ENCODE peak calls at places on chromosomes 4 and X, in eight cellular contexts. F is WERI-Rb-1, X is B cell, Y is kidney, N is suprapubic skin, H is HFF-Myc, Z is fibroblast of pulmonary artery, W is brain microvascular endothelial cell. I is an unnamed sample.

GRCh38 chrX:13287816-13288215 is 32.0 kb downstream of the ATXN3L start:
- DNase-seq in F (no peak), X (no peak), Y (no peak), N (no peak), H (no peak), Z (peak; percentile 56), W (peak; percentile 41), I (no peak)

GRCh38 chr4:133711817-133712216 is 489.8 kb downstream of the PABPC4L start:
- DNase-seq in F (no peak), X (no peak), Y (no peak), N (no peak), H (no peak), Z (peak; percentile 66), W (peak; percentile 2), I (no peak)

GRCh38 chr4:172202480-172203076 is 389.4 kb downstream of the GALNTL6 start:
- DNase-seq in F (peak; percentile 36), X (no peak), Y (no peak), N (no peak), H (peak; percentile 12), Z (peak; percentile 46), W (peak; percentile 25), I (no peak)

GRCh38 chr4:87010192-87010591 is 75.4 kb downstream of the AFF1 start:
- DNase-seq in F (no peak), X (no peak), Y (no peak), N (no peak), H (no peak), Z (no peak), W (no peak), I (no peak)

GRCh38 chrX:106951230-106951629 is 31.0 kb downstream of the CLDN2 start:
- DNase-seq in F (no peak), X (no peak), Y (no peak), N (no peak), H (no peak), Z (no peak), W (no peak), I (no peak)

GRCh38 chrX:3231766-3232165 is 114.7 kb downstream of the MXRA5 start:
- DNase-seq in F (no peak), X (no peak), Y (no peak), N (no peak), H (no peak), Z (no peak), W (peak; percentile 2), I (no peak)

GRCh38 chrX:71366674-71367256 is 608 bp downstream of the TAF1 start:
- DNase-seq in F (peak; percentile 25), X (no peak), Y (no peak), N (no peak), H (no peak), Z (peak; percentile 25), W (peak; percentile 17), I (peak; percentile 49)

GRCh38 chr4:123856689-123857545 is 460.3 kb downstream of the SPRY1 start:
- DNase-seq in F (peak; percentile 47), X (no peak), Y (peak; percentile 62), N (no peak), H (no peak), Z (peak; percentile 73), W (peak; percentile 34), I (peak; percentile 57)

GRCh38 chr4:24729041-24729730 is 66.2 kb upstream of the SOD3 start:
- DNase-seq in F (no peak), X (no peak), Y (no peak), N (no peak), H (no peak), Z (no peak), W (no peak), I (no peak)

GRCh38 chr4:125389713-125390112 is 75.0 kb downstream of the FAT4 start:
- DNase-seq in F (no peak), X (no peak), Y (no peak), N (no peak), H (peak; percentile 71), Z (peak; percentile 94), W (peak; percentile 83), I (no peak)

GRCh38 chr4:14726441-14727405 is 275.6 kb upstream of the CPEB2 start:
- DNase-seq in F (no peak), X (no peak), Y (no peak), N (no peak), H (no peak), Z (peak; percentile 40), W (peak; percentile 75), I (no peak)

GRCh38 chr4:116323606-116324005 is 761.8 kb downstream of the TRAM1L1 start:
- DNase-seq in F (no peak), X (no peak), Y (peak; percentile 34), N (no peak), H (no peak), Z (no peak), W (no peak), I (no peak)

GRCh38 chr4:94561249-94562024 is 109.7 kb downstream of the PDLIM5 start:
- DNase-seq in F (no peak), X (no peak), Y (no peak), N (no peak), H (no peak), Z (peak; percentile 69), W (peak; percentile 63), I (no peak)

GRCh38 chr4:153729901-153730300 is 29.9 kb downstream of the RNF175 start:
- DNase-seq in F (no peak), X (no peak), Y (no peak), N (no peak), H (no peak), Z (no peak), W (no peak), I (no peak)

GRCh38 chr4:6775746-6776145 is 6.8 kb upstream of the KIAA0232 start:
- DNase-seq in F (no peak), X (no peak), Y (no peak), N (no peak), H (no peak), Z (no peak), W (no peak), I (no peak)

GRCh38 chr4:101066586-101066985 is 280.7 kb downstream of the PPP3CA start:
- DNase-seq in F (peak; percentile 20), X (no peak), Y (no peak), N (no peak), H (no peak), Z (no peak), W (no peak), I (no peak)

GRCh38 chrX:418927-419729 is 32.4 kb upstream of the PPP2R3B start:
- DNase-seq in F (no peak), X (no peak), Y (peak; percentile 68), N (no peak), H (no peak), Z (no peak), W (no peak), I (no peak)

GRCh38 chr4:185359767-185360446 is 35.8 kb downstream of the LRP2BP start:
- DNase-seq in F (no peak), X (no peak), Y (no peak), N (no peak), H (no peak), Z (peak; percentile 50), W (peak; percentile 88), I (no peak)

GRCh38 chrX:149718757-149719156 is 6.9 kb downstream of the MAGEA11 start:
- DNase-seq in F (no peak), X (no peak), Y (no peak), N (no peak), H (no peak), Z (no peak), W (no peak), I (no peak)

GRCh38 chr4:139301821-139302611 is at the start of gene NDUFC1:
- DNase-seq in F (peak; percentile 73), X (peak; percentile 72), Y (peak; percentile 84), N (peak; percentile 79), H (no peak), Z (peak; percentile 53), W (peak; percentile 27), I (peak; percentile 69)

GRCh38 chr4:52912608-52913007 is 50.5 kb downstream of the RASL11B start:
- DNase-seq in F (no peak), X (no peak), Y (no peak), N (no peak), H (no peak), Z (peak; percentile 38), W (peak; percentile 37), I (no peak)

DNA sequence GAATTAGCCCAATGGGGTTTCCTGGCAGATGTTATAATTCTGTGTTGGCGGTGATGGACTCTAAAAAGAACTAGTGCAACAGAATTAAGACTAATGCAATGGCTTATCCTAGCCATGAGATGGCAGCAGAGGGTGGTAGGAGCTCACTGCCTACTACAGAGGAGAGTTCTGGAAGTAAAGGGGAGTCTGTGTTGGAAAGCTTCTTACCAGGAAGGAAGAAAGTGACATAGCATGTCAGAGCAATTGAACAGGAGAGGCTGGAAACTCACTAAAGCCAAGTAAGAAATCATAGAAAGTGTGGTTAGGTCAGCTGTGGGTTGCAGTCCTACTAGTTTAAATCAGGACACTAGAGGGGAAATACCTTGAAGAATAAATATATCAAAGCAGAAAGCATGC is 6.3 kb upstream of the TRPC5OS start:
- DNase-seq in F (peak; percentile 62), X (no peak), Y (no peak), N (no peak), H (no peak), Z (peak; percentile 61), W (peak; percentile 27), I (no peak)
- TF ChIP-seq CTCF in F (peak; percentile 75), X (peak; percentile 56), Y (peak; percentile 54), N (no peak), H (peak; percentile 51), Z (peak; percentile 70), W (peak; percentile 70), I (peak; percentile 47)

GRCh38 chrX:136166221-136166855 is 19.0 kb downstream of the FHL1 start:
- DNase-seq in F (no peak), X (no peak), Y (no peak), N (no peak), H (no peak), Z (peak; percentile 58), W (no peak), I (no peak)
- TF ChIP-seq CTCF in F (peak; percentile 35), X (no peak), Y (peak; percentile 32), N (no peak), H (peak; percentile 30), Z (peak; percentile 47), W (peak; percentile 59), I (peak; percentile 40)

GRCh38 chrX:19225906-19226305 is 103.6 kb upstream of the ADGRG2 start:
- DNase-seq in F (no peak), X (no peak), Y (no peak), N (no peak), H (no peak), Z (peak; percentile 0), W (no peak), I (no peak)
- TF ChIP-seq CTCF in F (peak; percentile 40), X (no peak), Y (no peak), N (no peak), H (no peak), Z (no peak), W (peak; percentile 27), I (no peak)

GRCh38 chr4:23366207-23366906 is 523.5 kb downstream of the PPARGC1A start:
- DNase-seq in F (no peak), X (no peak), Y (no peak), N (no peak), H (no peak), Z (no peak), W (no peak), I (no peak)

GRCh38 chr4:23369331-23369730 is 520.5 kb downstream of the PPARGC1A start:
- DNase-seq in F (peak; percentile 35), X (no peak), Y (no peak), N (no peak), H (no peak), Z (no peak), W (no peak), I (no peak)

GRCh38 chr4:23365086-23365485 is 524.8 kb downstream of the PPARGC1A start:
- DNase-seq in F (no peak), X (no peak), Y (no peak), N (no peak), H (no peak), Z (no peak), W (no peak), I (no peak)

GRCh38 chr4:23364167-23364566 is 525.7 kb downstream of the PPARGC1A start:
- DNase-seq in F (no peak), X (no peak), Y (no peak), N (no peak), H (no peak), Z (no peak), W (no peak), I (no peak)

GRCh38 chr4:23368081-23368697 is 521.7 kb downstream of the PPARGC1A start:
- DNase-seq in F (peak; percentile 78), X (no peak), Y (no peak), N (no peak), H (no peak), Z (no peak), W (no peak), I (no peak)
- TF ChIP-seq CTCF in F (peak; percentile 82), X (no peak), Y (peak; percentile 33), N (no peak), H (no peak), Z (peak; percentile 24), W (peak; percentile 42), I (no peak)

I was measured in Peyer's patch.